ENCODE peak calls at places on chromosomes 6 and 20, in four cellular contexts. O is GM12878, E is A549, F is K562. I is an unnamed sample.

GRCh38 chr6:44530209-44530909 is 142.9 kb downstream of the CDC5L start:
- DNase-seq in O (no peak), E (no peak), F (no peak), I (no peak)

GRCh38 chr20:50363479-50363878 is 146.7 kb upstream of the PTPN1 start:
- DNase-seq in O (no peak), F (no peak), E (no peak), I (no peak)

GRCh38 chr20:33437141-33437911 is 6.2 kb downstream of the SNTA1 start:
- DNase-seq in O (no peak), E (no peak), F (no peak), I (peak; percentile 44)

GRCh38 chr20:14986026-14986655 is 648.7 kb upstream of the FLRT3 start:
- DNase-seq in F (no peak), E (peak; percentile 85), O (no peak), I (no peak)

GRCh38 chr6:149129401-149130077 is 188.0 kb upstream of the TAB2 start:
- DNase-seq in O (no peak), F (no peak), E (no peak), I (peak; percentile 65)

GRCh38 chr6:145539831-145540230 is 195.5 kb downstream of the EPM2A start:
- DNase-seq in E (no peak), F (no peak), O (no peak), I (peak; percentile 13)

GRCh38 chr6:79713701-79714322 is 82.7 kb downstream of the SH3BGRL2 start:
- DNase-seq in F (peak; percentile 50), O (no peak), E (peak; percentile 1), I (peak; percentile 50)

GRCh38 chr20:3753098-3753497 is 14.5 kb downstream of the ADISSP start:
- DNase-seq in O (no peak), F (peak; percentile 46), E (peak; percentile 89), I (peak; percentile 73)

GRCh38 chr6:7137335-7138106 is 29.8 kb downstream of the RREB1 start:
- DNase-seq in F (peak; percentile 66), E (no peak), O (no peak), I (peak; percentile 77)

GRCh38 chr6:170099387-170099786 is 191.5 kb downstream of the DLL1 start:
- DNase-seq in F (no peak), O (no peak), E (no peak), I (no peak)

GRCh38 chr6:110524305-110524704 is 47.9 kb upstream of the SLC22A16 start:
- DNase-seq in E (no peak), O (no peak), F (no peak), I (no peak)

GRCh38 chr20:17634666-17635319 is 47.2 kb downstream of the RRBP1 start:
- DNase-seq in E (no peak), F (no peak), O (no peak), I (no peak)

GRCh38 chr20:63138855-63139341 is 77.0 kb downstream of the YTHDF1 start:
- DNase-seq in E (no peak), F (no peak), O (no peak), I (no peak)

GRCh38 chr6:75201901-75202672 is 3.8 kb downstream of the COL12A1 start:
- DNase-seq in E (no peak), F (no peak), O (no peak), I (peak; percentile 30)

GRCh38 chr6:160041608-160042007 is 72.7 kb downstream of the IGF2R start:
- DNase-seq in E (no peak), F (no peak), O (no peak), I (peak; percentile 70)

GRCh38 chr6:86031713-86032112 is 389.0 kb upstream of the SYNCRIP start:
- DNase-seq in O (no peak), F (no peak), E (no peak), I (no peak)

GRCh38 chr6:80457044-80457933 is 350.8 kb downstream of the BCKDHB start:
- DNase-seq in F (no peak), E (no peak), O (no peak), I (peak; percentile 98)

GRCh38 chr6:129853996-129854711 is 7.0 kb downstream of the TMEM244 start:
- DNase-seq in O (no peak), E (no peak), F (peak; percentile 46), I (peak; percentile 87)

GRCh38 chr6:87115402-87116135 is 20.7 kb upstream of the CGA start:
- DNase-seq in O (no peak), F (no peak), E (no peak), I (no peak)

GRCh38 chr20:54467622-54468021 is 7.8 kb upstream of the DOK5 start:
- DNase-seq in O (no peak), E (no peak), F (no peak), I (no peak)

GRCh38 chr6:84260926-84261325 is 33.5 kb upstream of the CEP162 start:
- DNase-seq in E (no peak), O (no peak), F (no peak), I (no peak)

GRCh38 chr6:79750806-79751205 is 119.7 kb downstream of the SH3BGRL2 start:
- DNase-seq in O (no peak), F (no peak), E (no peak), I (no peak)

GRCh38 chr6:48535569-48535968 is 424.6 kb upstream of the PTCHD4 start:
- DNase-seq in F (no peak), O (no peak), E (no peak), I (peak; percentile 4)

GRCh38 chr20:13995841-13996240 is 525 bp downstream of the MACROD2 start:
- DNase-seq in F (no peak), O (no peak), E (peak; percentile 47), I (no peak)

GRCh38 chr6:90293319-90293937 is 3.2 kb downstream of the BACH2 start:
- DNase-seq in F (no peak), O (no peak), E (no peak), I (peak; percentile 8)

GRCh38 chr6:84748331-84748730 is 16.1 kb downstream of the TBX18 start:
- DNase-seq in F (no peak), E (no peak), O (no peak), I (no peak)

GRCh38 chr20:37571033-37571432 is 43.4 kb upstream of the BLCAP start:
- DNase-seq in E (no peak), O (no peak), F (no peak), I (no peak)

GRCh38 chr6:34391711-34392496 is 565 bp downstream of the NUDT3 start:
- DNase-seq in F (peak; percentile 83), O (no peak), E (peak; percentile 38), I (peak; percentile 38)

GRCh38 chr6:130611366-130611765 is 215.8 kb upstream of the SMLR1 start:
- DNase-seq in E (no peak), F (no peak), O (no peak), I (no peak)

GRCh38 chr20:51541189-51542032 is 1.1 kb downstream of the NFATC2 start:
- DNase-seq in O (no peak), F (peak; percentile 86), E (no peak), I (peak; percentile 22)

GRCh38 chr20:22513574-22513973 is 70.8 kb downstream of the FOXA2 start:
- DNase-seq in F (no peak), O (no peak), E (no peak), I (no peak)

GRCh38 chr6:104118274-104118673 is 741.4 kb downstream of the HACE1 start:
- DNase-seq in O (no peak), E (no peak), F (no peak), I (no peak)

GRCh38 chr20:48600470-48600945 is 227.3 kb downstream of the PREX1 start:
- DNase-seq in O (no peak), F (no peak), E (no peak), I (no peak)

GRCh38 chr6:143414769-143415168 is 35.7 kb downstream of the ADAT2 start:
- DNase-seq in O (no peak), F (no peak), E (no peak), I (no peak)

GRCh38 chr20:46512943-46513844 is at the start of gene ZNF334:
- DNase-seq in O (no peak), F (peak; percentile 52), E (no peak), I (peak; percentile 8)
- TF ChIP-seq POLR2A in O (peak; percentile 25), F (no peak), E (no peak), I (no peak)

GRCh38 chr20:25046181-25046641 is 11.7 kb downstream of the ACSS1 start:
- DNase-seq in O (no peak), F (no peak), E (no peak), I (no peak)

GRCh38 chr20:25047766-25048165 is 10.2 kb downstream of the ACSS1 start:
- DNase-seq in O (no peak), F (no peak), E (no peak), I (no peak)

GRCh38 chr20:25045343-25045712 is 12.6 kb downstream of the ACSS1 start:
- DNase-seq in E (no peak), F (no peak), O (no peak), I (no peak)

GRCh38 chr20:25048519-25048952 is 9.4 kb downstream of the ACSS1 start:
- DNase-seq in E (no peak), F (no peak), O (no peak), I (no peak)

GRCh38 chr20:25046736-25047666 is 10.9 kb downstream of the ACSS1 start:
- DNase-seq in F (no peak), O (no peak), E (no peak), I (no peak)
- H3K4me2 ChIP-seq in F (no peak overlapping the region), O (no peak overlapping the region), E (no peak overlapping the region), I (no peak overlapping the region)

GRCh38 chr6:16240618-16241320 is 2.4 kb downstream of the GMPR start:
- DNase-seq in O (no peak), E (no peak), F (peak; percentile 53), I (no peak)
- TF ChIP-seq POLR2A in O (no peak), E (no peak), F (no peak), I (no peak)

GRCh38 chr6:112040933-112041332 is 13.0 kb upstream of the CCN6 start:
- DNase-seq in O (no peak), E (no peak), F (no peak), I (no peak)
- H3K4me2 ChIP-seq in O (no peak overlapping the region), E (no peak overlapping the region), F (no peak overlapping the region), I (no peak overlapping the region)

DNA sequence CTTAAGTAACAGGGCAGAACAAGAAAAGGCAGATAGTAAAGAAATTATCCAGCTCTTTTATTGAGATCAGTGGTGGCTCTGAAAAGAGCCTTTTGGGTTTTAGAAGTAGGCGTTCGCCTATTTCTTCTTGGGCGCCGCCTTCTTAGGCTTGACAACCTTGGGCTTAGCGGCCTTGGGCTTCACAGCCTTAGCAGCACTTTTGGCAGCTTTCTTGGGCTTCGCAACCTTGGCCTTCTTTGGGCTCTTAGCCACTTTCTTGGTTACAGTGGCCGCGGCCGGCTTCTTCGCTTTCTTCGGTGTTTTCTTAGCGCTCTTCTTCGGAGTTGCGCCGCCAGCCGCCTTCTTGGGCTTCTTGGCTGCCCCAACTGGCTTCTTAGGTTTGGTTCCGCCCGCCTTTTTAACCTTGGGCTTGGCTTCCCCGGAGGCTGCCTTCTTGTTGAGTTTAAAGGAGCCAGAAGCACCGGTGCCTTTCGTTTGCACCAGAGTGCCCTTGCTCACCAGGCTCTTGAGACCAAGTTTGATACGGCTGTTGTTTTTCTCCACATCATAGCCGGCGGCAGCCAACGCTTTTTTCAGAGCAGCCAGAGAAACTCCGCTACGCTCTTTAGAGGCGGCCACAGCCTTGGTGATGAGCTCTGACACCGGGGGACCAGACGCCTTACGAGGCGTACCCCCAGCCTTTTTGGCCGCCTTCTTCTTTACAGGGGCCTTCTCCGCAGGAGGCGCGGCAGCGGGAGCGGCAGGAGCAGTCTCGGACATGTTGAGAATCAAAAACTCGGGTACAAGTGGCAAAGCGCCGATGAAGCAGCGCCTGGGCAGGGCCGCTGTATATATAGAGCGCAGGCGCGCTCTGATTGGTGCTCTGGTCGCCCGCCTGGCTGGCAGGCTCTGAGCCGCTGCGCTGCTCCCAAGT is 31.3 kb upstream of the HFE start:
- DNase-seq in E (peak; percentile 87), O (peak; percentile 90), F (peak; percentile 97), I (peak; percentile 85)
- TF ChIP-seq POLR2A in E (peak; percentile 93), O (peak; percentile 90), F (peak; percentile 100), I (peak; percentile 98)